ENCODE peak calls at places on chromosomes 11 and 22, in seven cellular contexts. One of them, this sample, is unnamed.
A peak's percentile ranks its signal among the peaks of the same experiment; 100 is the strongest.

GRCh38 chr22:42039271-42039670 is 31.3 kb downstream of the NAGA start:
- DNase-seq in cardiac fibroblast: no peak
- DNase-seq in pancreas: no peak
- DNase-seq in endothelial cell of umbilical vein: no peak
- DNase-seq in GM12878: no peak
- DNase-seq in transverse colon: no peak
- DNase-seq in AG04449: no peak
- DNase-seq in this sample: no peak

GRCh38 chr11:1876361-1877063 is 15.2 kb downstream of the PRR33 start:
- DNase-seq in cardiac fibroblast: peak; percentile 55
- DNase-seq in pancreas: peak; percentile 82
- DNase-seq in endothelial cell of umbilical vein: no peak
- DNase-seq in GM12878: no peak
- DNase-seq in transverse colon: peak; percentile 60
- DNase-seq in AG04449: no peak
- DNase-seq in this sample: peak; percentile 72

GRCh38 chr11:1082728-1083620 is 8.3 kb downstream of the MUC2 start:
- DNase-seq in cardiac fibroblast: no peak
- DNase-seq in pancreas: no peak
- DNase-seq in endothelial cell of umbilical vein: no peak
- DNase-seq in GM12878: no peak
- DNase-seq in transverse colon: no peak
- DNase-seq in AG04449: no peak
- DNase-seq in this sample: no peak

GRCh38 chr11:36702330-36703054 is 104.5 kb upstream of the RAG2 start:
- DNase-seq in cardiac fibroblast: peak; percentile 77
- DNase-seq in pancreas: no peak
- DNase-seq in endothelial cell of umbilical vein: peak; percentile 62
- DNase-seq in GM12878: peak; percentile 41
- DNase-seq in transverse colon: no peak
- DNase-seq in AG04449: peak; percentile 4
- DNase-seq in this sample: peak; percentile 46

GRCh38 chr11:46520971-46521745 is 72.7 kb downstream of the AMBRA1 start:
- DNase-seq in cardiac fibroblast: peak; percentile 62
- DNase-seq in pancreas: no peak
- DNase-seq in endothelial cell of umbilical vein: peak; percentile 62
- DNase-seq in GM12878: no peak
- DNase-seq in transverse colon: no peak
- DNase-seq in AG04449: peak; percentile 36
- DNase-seq in this sample: no peak

GRCh38 chr11:11969380-11970215 is 38.8 kb downstream of the DKK3 start:
- DNase-seq in cardiac fibroblast: no peak
- DNase-seq in pancreas: no peak
- DNase-seq in endothelial cell of umbilical vein: no peak
- DNase-seq in GM12878: no peak
- DNase-seq in transverse colon: no peak
- DNase-seq in AG04449: no peak
- DNase-seq in this sample: no peak

GRCh38 chr11:7514099-7514725 is 413 bp downstream of the PPFIBP2 start:
- DNase-seq in cardiac fibroblast: no peak
- DNase-seq in pancreas: peak; percentile 70
- DNase-seq in endothelial cell of umbilical vein: no peak
- DNase-seq in GM12878: no peak
- DNase-seq in transverse colon: peak; percentile 54
- DNase-seq in AG04449: no peak
- DNase-seq in this sample: peak; percentile 8

GRCh38 chr22:30021881-30022619 is 58.2 kb upstream of the HORMAD2 start:
- DNase-seq in cardiac fibroblast: no peak
- DNase-seq in pancreas: no peak
- DNase-seq in endothelial cell of umbilical vein: no peak
- DNase-seq in GM12878: no peak
- DNase-seq in transverse colon: no peak
- DNase-seq in AG04449: no peak
- DNase-seq in this sample: no peak

GRCh38 chr11:2700415-2701211 is 819 bp upstream of the KCNQ1OT1 start:
- DNase-seq in cardiac fibroblast: peak; percentile 25
- DNase-seq in pancreas: peak; percentile 81
- DNase-seq in endothelial cell of umbilical vein: peak; percentile 26
- DNase-seq in GM12878: peak; percentile 13
- DNase-seq in transverse colon: peak; percentile 80
- DNase-seq in AG04449: no peak
- DNase-seq in this sample: peak; percentile 53

GRCh38 chr11:60866911-60867870 is at the start of gene ZP1:
- DNase-seq in cardiac fibroblast: peak; percentile 49
- DNase-seq in pancreas: no peak
- DNase-seq in endothelial cell of umbilical vein: no peak
- DNase-seq in GM12878: no peak
- DNase-seq in transverse colon: no peak
- DNase-seq in AG04449: no peak
- DNase-seq in this sample: no peak

GRCh38 chr11:120079750-120080610 is 57.9 kb downstream of the TRIM29 start:
- DNase-seq in cardiac fibroblast: no peak
- DNase-seq in pancreas: peak; percentile 76
- DNase-seq in endothelial cell of umbilical vein: no peak
- DNase-seq in GM12878: no peak
- DNase-seq in transverse colon: no peak
- DNase-seq in AG04449: no peak
- DNase-seq in this sample: no peak

GRCh38 chr11:1749020-1749758 is 1.2 kb downstream of the IFITM10 start:
- DNase-seq in cardiac fibroblast: peak; percentile 29
- DNase-seq in pancreas: peak; percentile 66
- DNase-seq in endothelial cell of umbilical vein: no peak
- DNase-seq in GM12878: no peak
- DNase-seq in transverse colon: peak; percentile 9
- DNase-seq in AG04449: no peak
- DNase-seq in this sample: no peak

GRCh38 chr11:79600747-79601146 is 159.9 kb upstream of the TENM4 start:
- DNase-seq in cardiac fibroblast: no peak
- DNase-seq in pancreas: no peak
- DNase-seq in endothelial cell of umbilical vein: no peak
- DNase-seq in GM12878: no peak
- DNase-seq in transverse colon: no peak
- DNase-seq in AG04449: no peak
- DNase-seq in this sample: no peak

GRCh38 chr11:40219401-40219800 is 1240.1 kb downstream of the LRRC4C start:
- DNase-seq in cardiac fibroblast: no peak
- DNase-seq in pancreas: no peak
- DNase-seq in endothelial cell of umbilical vein: no peak
- DNase-seq in GM12878: no peak
- DNase-seq in transverse colon: no peak
- DNase-seq in AG04449: no peak
- DNase-seq in this sample: no peak

GRCh38 chr11:36229091-36229490 is 60.1 kb downstream of the COMMD9 start:
- DNase-seq in cardiac fibroblast: no peak
- DNase-seq in pancreas: no peak
- DNase-seq in endothelial cell of umbilical vein: no peak
- DNase-seq in GM12878: no peak
- DNase-seq in transverse colon: no peak
- DNase-seq in AG04449: no peak
- DNase-seq in this sample: no peak

GRCh38 chr11:123587559-123587958 is 66.9 kb downstream of the SCN3B start:
- DNase-seq in cardiac fibroblast: no peak
- DNase-seq in pancreas: no peak
- DNase-seq in endothelial cell of umbilical vein: no peak
- DNase-seq in GM12878: no peak
- DNase-seq in transverse colon: peak; percentile 39
- DNase-seq in AG04449: no peak
- DNase-seq in this sample: no peak

GRCh38 chr11:68753300-68753699 is 2.0 kb upstream of the TESMIN start:
- DNase-seq in cardiac fibroblast: no peak
- DNase-seq in pancreas: no peak
- DNase-seq in endothelial cell of umbilical vein: no peak
- DNase-seq in GM12878: no peak
- DNase-seq in transverse colon: no peak
- DNase-seq in AG04449: no peak
- DNase-seq in this sample: no peak

GRCh38 chr11:103295704-103296103 is 186.5 kb downstream of the DYNC2H1 start:
- DNase-seq in cardiac fibroblast: no peak
- DNase-seq in pancreas: no peak
- DNase-seq in endothelial cell of umbilical vein: no peak
- DNase-seq in GM12878: no peak
- DNase-seq in transverse colon: no peak
- DNase-seq in AG04449: no peak
- DNase-seq in this sample: no peak

GRCh38 chr11:100512475-100512874 is 174.6 kb upstream of the ARHGAP42 start:
- DNase-seq in cardiac fibroblast: peak; percentile 3
- DNase-seq in pancreas: no peak
- DNase-seq in endothelial cell of umbilical vein: no peak
- DNase-seq in GM12878: no peak
- DNase-seq in transverse colon: no peak
- DNase-seq in AG04449: no peak
- DNase-seq in this sample: no peak

GRCh38 chr11:71433648-71434450 is 14.3 kb downstream of the DHCR7 start:
- DNase-seq in cardiac fibroblast: peak; percentile 47
- DNase-seq in pancreas: no peak
- DNase-seq in endothelial cell of umbilical vein: no peak
- DNase-seq in GM12878: no peak
- DNase-seq in transverse colon: peak; percentile 72
- DNase-seq in AG04449: no peak
- DNase-seq in this sample: no peak

GRCh38 chr11:3613998-3614741 is 27.6 kb downstream of the ART5 start:
- DNase-seq in cardiac fibroblast: no peak
- DNase-seq in pancreas: no peak
- DNase-seq in endothelial cell of umbilical vein: no peak
- DNase-seq in GM12878: no peak
- DNase-seq in transverse colon: no peak
- DNase-seq in AG04449: no peak
- DNase-seq in this sample: no peak

GRCh38 chr11:119382101-119382500 is 611 bp upstream of the USP2 start:
- DNase-seq in cardiac fibroblast: no peak
- DNase-seq in pancreas: no peak
- DNase-seq in endothelial cell of umbilical vein: no peak
- DNase-seq in GM12878: no peak
- DNase-seq in transverse colon: no peak
- DNase-seq in AG04449: no peak
- DNase-seq in this sample: no peak

GRCh38 chr11:108483163-108483562 is 15.0 kb downstream of the POGLUT3 start:
- DNase-seq in cardiac fibroblast: peak; percentile 11
- DNase-seq in pancreas: no peak
- DNase-seq in endothelial cell of umbilical vein: no peak
- DNase-seq in GM12878: no peak
- DNase-seq in transverse colon: no peak
- DNase-seq in AG04449: no peak
- DNase-seq in this sample: no peak

GRCh38 chr11:106420048-106420665 is 342.7 kb downstream of the AASDHPPT start:
- DNase-seq in cardiac fibroblast: peak; percentile 51
- DNase-seq in pancreas: no peak
- DNase-seq in endothelial cell of umbilical vein: no peak
- DNase-seq in GM12878: no peak
- DNase-seq in transverse colon: no peak
- DNase-seq in AG04449: no peak
- DNase-seq in this sample: no peak

GRCh38 chr11:32447252-32447651 is 11.9 kb upstream of the WT1 start:
- DNase-seq in cardiac fibroblast: no peak
- DNase-seq in pancreas: no peak
- DNase-seq in endothelial cell of umbilical vein: no peak
- DNase-seq in GM12878: no peak
- DNase-seq in transverse colon: no peak
- DNase-seq in AG04449: no peak
- DNase-seq in this sample: no peak

GRCh38 chr22:45587638-45588481 is 83.8 kb upstream of the ATXN10 start:
- DNase-seq in cardiac fibroblast: peak; percentile 58
- DNase-seq in pancreas: no peak
- DNase-seq in endothelial cell of umbilical vein: no peak
- DNase-seq in GM12878: no peak
- DNase-seq in transverse colon: no peak
- DNase-seq in AG04449: no peak
- DNase-seq in this sample: no peak

GRCh38 chr11:19116971-19117759 is at the start of gene ZDHHC13:
- DNase-seq in cardiac fibroblast: peak; percentile 82
- DNase-seq in pancreas: peak; percentile 95
- DNase-seq in endothelial cell of umbilical vein: peak; percentile 96
- DNase-seq in GM12878: peak; percentile 92
- DNase-seq in transverse colon: peak; percentile 98
- DNase-seq in AG04449: peak; percentile 17
- DNase-seq in this sample: peak; percentile 97
- TF ChIP-seq CTCF in cardiac fibroblast: peak; percentile 43
- TF ChIP-seq CTCF in pancreas: no peak
- TF ChIP-seq CTCF in endothelial cell of umbilical vein: peak; percentile 51
- TF ChIP-seq CTCF in GM12878: peak; percentile 43
- TF ChIP-seq CTCF in transverse colon: peak; percentile 25
- TF ChIP-seq CTCF in AG04449: peak; percentile 58
- TF ChIP-seq CTCF in this sample: peak; percentile 62

GRCh38 chr11:114036156-114036811 is 23.2 kb upstream of the ZBTB16 start:
- DNase-seq in cardiac fibroblast: peak; percentile 84
- DNase-seq in pancreas: peak; percentile 92
- DNase-seq in endothelial cell of umbilical vein: peak; percentile 73
- DNase-seq in GM12878: no peak
- DNase-seq in transverse colon: peak; percentile 88
- DNase-seq in AG04449: no peak
- DNase-seq in this sample: peak; percentile 69
- TF ChIP-seq CTCF in cardiac fibroblast: peak; percentile 66
- TF ChIP-seq CTCF in pancreas: peak; percentile 87
- TF ChIP-seq CTCF in endothelial cell of umbilical vein: peak; percentile 93
- TF ChIP-seq CTCF in GM12878: peak; percentile 52
- TF ChIP-seq CTCF in transverse colon: peak; percentile 93
- TF ChIP-seq CTCF in AG04449: peak; percentile 79
- TF ChIP-seq CTCF in this sample: peak; percentile 26

GRCh38 chr11:73356979-73357739 is 19.0 kb upstream of the RELT start:
- DNase-seq in cardiac fibroblast: no peak
- DNase-seq in pancreas: no peak
- DNase-seq in endothelial cell of umbilical vein: no peak
- DNase-seq in GM12878: no peak
- DNase-seq in transverse colon: no peak
- DNase-seq in AG04449: no peak
- DNase-seq in this sample: no peak
- TF ChIP-seq CTCF in cardiac fibroblast: no peak
- TF ChIP-seq CTCF in pancreas: no peak
- TF ChIP-seq CTCF in endothelial cell of umbilical vein: no peak
- TF ChIP-seq CTCF in GM12878: no peak
- TF ChIP-seq CTCF in transverse colon: no peak
- TF ChIP-seq CTCF in AG04449: no peak
- TF ChIP-seq CTCF in this sample: no peak

DNA sequence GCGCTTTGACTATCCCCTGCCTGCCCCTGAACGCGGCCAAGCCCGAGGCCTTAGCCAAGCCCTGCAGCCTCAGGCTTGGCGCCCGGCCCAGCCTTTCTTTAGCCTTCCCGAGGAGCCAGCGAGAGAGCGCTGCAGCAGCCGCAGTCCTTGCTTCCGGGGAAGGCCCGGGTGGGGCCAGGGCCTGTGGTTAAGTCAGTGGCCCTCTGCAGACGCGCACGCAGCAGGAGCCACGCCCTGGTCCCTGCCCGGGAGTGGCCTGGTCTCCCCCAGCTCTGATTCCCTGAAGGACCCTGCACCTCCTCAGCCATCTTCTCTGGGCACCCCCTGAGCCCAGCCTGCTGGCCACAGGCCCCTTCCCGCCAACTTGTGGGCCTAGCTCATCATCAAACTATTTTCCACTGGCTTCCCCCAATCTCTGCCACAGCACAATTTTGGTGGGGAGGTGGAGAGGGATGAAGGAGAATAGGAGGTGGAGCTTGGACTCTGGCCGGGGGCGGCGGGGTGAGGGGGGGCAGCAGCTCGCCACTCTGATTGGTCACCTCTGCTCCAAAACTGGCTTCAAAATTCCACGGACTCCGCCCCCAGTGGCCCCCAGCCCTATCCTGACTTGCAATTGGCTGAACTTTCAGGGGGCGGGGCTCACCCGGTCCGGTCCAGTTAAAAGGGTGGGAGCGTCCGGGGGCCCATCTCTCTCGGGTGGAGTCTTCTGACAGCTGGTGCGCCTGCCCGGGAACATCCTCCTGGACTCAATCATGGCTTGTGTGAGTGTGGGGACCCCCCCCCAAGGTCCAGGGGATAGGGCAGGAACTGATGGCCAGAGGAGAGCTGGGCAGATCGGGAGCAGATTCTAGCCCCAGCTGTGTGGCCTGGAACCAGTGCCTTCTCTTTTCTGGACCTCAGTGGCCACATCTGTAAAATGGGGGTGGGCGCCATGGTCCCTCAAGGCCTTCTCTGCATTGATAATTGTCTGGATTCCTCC is at the start of gene LGALS1:
- DNase-seq in cardiac fibroblast: peak; percentile 99
- DNase-seq in pancreas: peak; percentile 94
- DNase-seq in endothelial cell of umbilical vein: peak; percentile 86
- DNase-seq in GM12878: no peak
- DNase-seq in transverse colon: peak; percentile 95
- DNase-seq in AG04449: peak; percentile 85
- DNase-seq in this sample: peak; percentile 92
- TF ChIP-seq CTCF in cardiac fibroblast: peak; percentile 26
- TF ChIP-seq CTCF in pancreas: no peak
- TF ChIP-seq CTCF in endothelial cell of umbilical vein: no peak
- TF ChIP-seq CTCF in GM12878: no peak
- TF ChIP-seq CTCF in transverse colon: no peak
- TF ChIP-seq CTCF in AG04449: no peak
- TF ChIP-seq CTCF in this sample: no peak

This sample was measured in Calu3.